ENCODE peak calls at places on chromosomes 13 and 19, in four cellular contexts. I is adrenal gland, V is stomach, T is upper lobe of left lung. U is an unnamed sample. For H3K36me3, the result is how much of the 10 kb centered on the place peaks cover.

GRCh38 chr19:31105761-31106160 is 243.5 kb downstream of the TSHZ3 start:
- DNase-seq in I (no peak), V (no peak), T (no peak), U (no peak)

GRCh38 chr19:49858591-49858985 is 7.6 kb downstream of the PTOV1 start:
- DNase-seq in I (peak), V (no peak), T (peak), U (peak)

GRCh38 chr13:48431987-48432615 is 19.2 kb upstream of the LPAR6 start:
- DNase-seq in I (no peak), V (no peak), T (no peak), U (no peak)

GRCh38 chr13:44306401-44307192 is 67.0 kb upstream of the SERP2 start:
- DNase-seq in I (peak), V (peak), T (peak), U (peak)

GRCh38 chr19:29946645-29947044 is 4.6 kb downstream of the URI1 start:
- DNase-seq in I (no peak), V (no peak), T (no peak), U (no peak)

GRCh38 chr13:98575009-98575866 is 1.7 kb downstream of the STK24 start:
- DNase-seq in I (no peak), V (no peak), T (no peak), U (no peak)

GRCh38 chr19:39953915-39954314 is 17.1 kb upstream of the PSMC4 start:
- DNase-seq in I (no peak), V (no peak), T (no peak), U (no peak)

GRCh38 chr19:4403005-4403761 is 743 bp downstream of the CHAF1A start:
- DNase-seq in I (no peak), V (no peak), T (no peak), U (no peak)

GRCh38 chr19:1251503-1252220 is 3.3 kb downstream of the MIDN start:
- DNase-seq in I (peak), V (no peak), T (peak), U (peak)

GRCh38 chr13:50410921-50411712 is 395.9 kb downstream of the KCNRG start:
- DNase-seq in I (peak), V (no peak), T (no peak), U (no peak)

GRCh38 chr13:21833921-21834320 is 163.0 kb downstream of the FGF9 start:
- DNase-seq in I (no peak), V (no peak), T (no peak), U (no peak)

GRCh38 chr13:74131206-74131605 is 3.0 kb downstream of the KLF12 start:
- DNase-seq in I (no peak), V (no peak), T (no peak), U (no peak)

GRCh38 chr13:75279834-75280369 is 202.1 kb downstream of the TBC1D4 start:
- DNase-seq in I (no peak), V (no peak), T (no peak), U (no peak)

GRCh38 chr13:86051134-86052103 is 252.2 kb upstream of the SLITRK6 start:
- DNase-seq in I (no peak), V (no peak), T (no peak), U (no peak)

GRCh38 chr13:36531746-36532486 is 99.6 kb downstream of the CCNA1 start:
- DNase-seq in I (peak), V (no peak), T (no peak), U (no peak)

GRCh38 chr19:5023128-5023571 is 54.2 kb downstream of the KDM4B start:
- DNase-seq in I (peak), V (no peak), T (peak), U (no peak)

GRCh38 chr13:96492758-96493157 is 402.9 kb downstream of the HS6ST3 start:
- DNase-seq in I (peak), V (no peak), T (no peak), U (no peak)

GRCh38 chr13:60226507-60226906 is 62.8 kb upstream of the DIAPH3 start:
- DNase-seq in I (peak), V (no peak), T (no peak), U (no peak)

DNA sequence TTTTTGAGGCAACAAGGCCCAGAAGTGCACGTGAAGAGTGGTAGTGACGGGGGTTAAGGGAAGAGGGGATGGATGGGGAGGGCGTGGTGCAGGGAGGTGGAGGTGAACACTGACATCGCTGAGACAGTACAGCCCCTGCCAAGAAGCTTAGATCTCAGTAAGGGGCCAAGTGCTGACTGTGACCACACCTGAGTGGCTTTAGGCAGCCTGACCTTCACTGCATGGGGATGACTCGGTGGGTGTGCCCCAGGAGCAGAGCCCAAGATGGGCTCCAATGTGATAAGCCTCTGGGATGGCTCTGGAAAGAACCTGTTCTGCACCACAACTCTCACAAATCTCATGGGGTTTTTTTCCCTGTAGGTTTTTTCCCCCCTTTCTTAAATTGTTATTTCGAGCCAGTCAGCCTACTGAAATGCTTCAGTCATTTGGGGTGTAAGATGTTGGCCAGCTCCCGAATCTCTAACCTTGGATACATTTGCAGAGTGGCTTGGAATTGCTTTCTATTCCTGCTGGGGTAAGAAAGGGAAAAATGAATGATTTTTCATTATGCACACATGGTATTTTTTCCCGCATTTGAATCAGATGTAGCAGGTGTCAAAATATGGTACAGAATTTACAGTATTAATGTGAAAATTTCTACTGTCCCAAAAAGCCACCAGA is 165.0 kb downstream of the TM9SF2 start:
- DNase-seq in I (no peak), V (no peak), T (no peak), U (no peak)
- TF ChIP-seq CTCF in I (no peak), V (no peak), T (no peak), U (no peak)

GRCh38 chr19:11539495-11540365 is 1.1 kb downstream of the CNN1 start:
- DNase-seq in I (no peak), V (no peak), T (peak), U (no peak)
- TF ChIP-seq POLR2A in I (no peak), V (no peak), T (no peak), U (no peak)

GRCh38 chr19:47089767-47090350 is 23.7 kb downstream of the ZC3H4 start:
- DNase-seq in I (no peak), V (no peak), T (peak), U (no peak)
- H3K36me3 ChIP-seq in I (half or more), V (half or more), T (half or more), U (under half)

GRCh38 chr13:94673841-94674240 is 38.5 kb downstream of the SOX21 start:
- DNase-seq in I (no peak), V (no peak), T (no peak), U (no peak)
- TF ChIP-seq CTCF in I (no peak), V (no peak), T (no peak), U (no peak)

GRCh38 chr19:43731346-43731745 is 15.5 kb downstream of the IRGC start:
- DNase-seq in I (no peak), V (no peak), T (no peak), U (no peak)
- TF ChIP-seq POLR2A in I (no peak), V (no peak), T (no peak), U (no peak)

DNA sequence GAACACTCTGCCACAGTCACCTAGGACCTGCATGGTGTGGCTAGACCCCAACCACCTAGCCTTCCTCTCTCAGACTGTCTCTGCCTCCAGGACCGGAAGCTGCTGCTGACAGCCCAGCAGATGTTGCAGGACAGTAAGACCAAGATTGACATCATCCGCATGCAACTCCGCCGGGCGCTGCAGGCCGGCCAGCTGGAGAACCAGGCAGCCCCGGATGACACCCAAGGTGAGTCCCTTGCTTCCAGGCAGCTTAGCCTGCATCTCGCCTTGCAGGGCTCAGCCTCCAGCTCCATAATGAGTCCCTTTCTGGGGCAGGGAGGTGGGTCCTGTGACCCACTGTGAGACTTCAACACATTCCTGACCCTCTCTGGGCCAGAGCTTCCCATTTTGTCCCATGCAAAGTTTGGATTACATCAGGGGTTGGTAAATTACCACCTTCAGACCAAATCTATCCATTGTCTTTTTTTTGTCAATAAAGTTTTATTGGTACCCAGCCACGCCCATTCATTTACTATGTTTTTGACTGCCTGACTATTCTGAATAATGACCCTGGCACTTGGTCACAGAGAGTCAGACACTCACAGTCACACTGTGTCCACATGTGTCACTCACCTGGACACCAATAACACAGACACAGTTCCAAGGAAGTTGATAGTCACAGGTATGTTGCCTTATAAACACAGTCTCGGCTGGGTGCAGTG is 13.4 kb downstream of the PKN1 start:
- DNase-seq in I (no peak), V (no peak), T (no peak), U (no peak)
- H3K36me3 ChIP-seq in I (half or more), V (half or more), T (half or more), U (under half)

GRCh38 chr13:51599444-51600176 is 15.3 kb downstream of the WDFY2 start:
- DNase-seq in I (no peak), V (no peak), T (no peak), U (no peak)
- TF ChIP-seq CTCF in I (peak), V (no peak), T (no peak), U (no peak)

GRCh38 chr19:47132522-47132852 is 1.9 kb downstream of the SAE1 start:
- DNase-seq in I (no peak), V (no peak), T (no peak), U (no peak)

GRCh38 chr19:47130120-47130588 is 481 bp upstream of the SAE1 start:
- DNase-seq in I (no peak), V (no peak), T (no peak), U (no peak)

GRCh38 chr19:47129579-47129978 is 1.1 kb upstream of the SAE1 start:
- DNase-seq in I (no peak), V (no peak), T (no peak), U (no peak)

GRCh38 chr19:47133021-47133471 is 2.4 kb downstream of the SAE1 start:
- DNase-seq in I (no peak), V (no peak), T (no peak), U (no peak)

DNA sequence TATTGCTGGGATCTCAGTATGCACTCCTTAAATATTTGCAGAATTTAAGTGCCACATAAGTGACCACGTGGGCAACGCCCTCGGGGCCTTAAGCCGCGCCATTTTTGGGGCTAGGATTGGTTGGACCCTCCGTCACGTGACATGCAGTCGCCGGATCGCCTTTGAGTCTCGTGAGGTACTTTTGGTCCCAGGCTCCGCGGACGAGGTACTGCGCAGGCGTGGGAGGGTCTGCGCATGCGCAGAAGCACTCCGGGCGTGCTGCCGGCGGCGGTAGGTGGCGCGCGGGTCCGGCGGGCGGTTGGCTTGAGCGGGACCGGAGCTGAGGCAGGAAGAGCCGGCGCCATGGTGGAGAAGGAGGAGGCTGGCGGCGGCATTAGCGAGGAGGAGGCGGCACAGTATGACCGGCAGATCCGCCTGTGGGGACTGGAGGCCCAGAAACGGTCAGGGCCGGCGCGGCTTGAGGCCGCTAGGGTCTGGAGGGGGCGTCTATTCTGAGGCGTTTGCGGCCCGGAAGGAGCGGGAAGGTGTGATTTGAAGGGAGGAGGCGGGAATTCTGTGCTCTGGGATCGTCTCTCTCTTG is at the start of gene SAE1:
- DNase-seq in I (peak), V (peak), T (peak), U (peak)
- TF ChIP-seq POLR2A in I (peak), V (no peak), T (peak), U (peak)

U was measured in Peyer's patch.